ENCODE peak calls at places on chromosomes 7 and 10, in five cellular contexts. Z is mesendoderm, C is H1, V is IMR-90, H is neuronal stem cell. A is an unnamed sample.

GRCh38 chr10:83144461-83144860 is 994.8 kb upstream of the GHITM start:
- DNase-seq in Z (no peak), C (no peak), V (no peak), H (no peak), A (no peak)

GRCh38 chr10:90675621-90676020 is 182.2 kb downstream of the HTR7 start:
- DNase-seq in Z (no peak), C (no peak), V (peak), H (no peak), A (no peak)

GRCh38 chr7:53131697-53132096 is 96.3 kb downstream of the POM121L12 start:
- DNase-seq in Z (no peak), C (no peak), V (no peak), H (no peak), A (no peak)

GRCh38 chr7:1040790-1041189 is 3.6 kb upstream of the GPR146 start:
- DNase-seq in Z (no peak), C (no peak), V (peak), H (no peak), A (no peak)

GRCh38 chr7:127245582-127245981 is 7.2 kb downstream of the GRM8 start:
- DNase-seq in Z (no peak), C (no peak), V (no peak), H (no peak), A (no peak)

GRCh38 chr10:62614389-62615157 is 189.9 kb upstream of the ADO start:
- DNase-seq in Z (no peak), C (no peak), V (peak), H (no peak), A (no peak)

GRCh38 chr10:30169342-30169741 is 110.0 kb upstream of the JCAD start:
- DNase-seq in Z (no peak), C (no peak), V (no peak), H (no peak), A (no peak)

GRCh38 chr7:135447783-135448182 is 62.1 kb downstream of the CNOT4 start:
- DNase-seq in Z (no peak), C (no peak), V (no peak), H (no peak), A (no peak)

GRCh38 chr10:24727811-24728210 is 4.1 kb upstream of the ARHGAP21 start:
- DNase-seq in Z (peak), C (no peak), V (no peak), H (no peak), A (peak)

DNA sequence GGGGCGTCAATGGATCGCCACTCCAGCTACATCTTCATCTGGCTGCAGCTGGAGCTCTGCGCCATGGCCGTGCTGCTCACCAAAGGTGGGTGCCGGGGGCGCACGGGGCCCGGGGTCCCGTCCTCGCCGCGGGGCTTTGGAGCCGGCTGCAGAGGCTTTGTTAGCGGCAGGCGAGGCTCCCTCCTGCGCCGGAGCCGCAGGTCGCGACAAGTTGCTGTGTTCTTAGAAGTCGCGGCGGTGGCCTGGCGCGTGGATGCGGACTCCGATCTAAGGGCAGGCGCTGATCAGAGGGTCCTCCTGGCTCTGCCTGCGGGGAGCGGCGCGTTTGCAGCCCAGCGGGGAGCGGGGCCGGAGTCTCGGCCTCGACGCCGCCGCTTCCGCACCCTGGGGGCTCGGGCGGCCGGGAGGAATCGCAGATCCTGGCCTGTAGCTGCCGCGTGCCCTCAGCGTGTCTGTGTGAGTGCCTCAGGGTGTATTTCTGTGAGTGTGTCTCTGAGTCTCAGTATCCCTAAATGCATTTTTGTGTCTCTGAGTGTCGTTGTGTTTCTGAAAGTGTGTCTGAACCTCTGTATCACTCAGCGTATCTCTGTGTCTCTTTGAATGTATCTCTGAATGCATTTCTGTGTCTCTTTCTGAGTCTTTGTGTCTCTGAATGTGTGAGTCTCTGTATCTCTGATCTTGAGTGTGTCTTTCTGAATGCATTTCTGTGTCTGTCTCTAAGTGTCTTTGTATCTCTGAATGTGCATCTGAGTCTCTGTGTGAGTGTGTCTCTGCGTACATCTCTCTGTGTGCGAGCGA is 767 bp downstream of the BAMBI start:
- DNase-seq in Z (peak), C (peak), V (peak), H (no peak), A (peak)
- H4K8ac ChIP-seq in Z (no peak), C (peak), V (peak), H (no peak), A (no peak)

GRCh38 chr7:30800785-30801252 is 29.6 kb downstream of the MINDY4 start:
- DNase-seq in Z (peak), C (peak), V (peak), H (peak), A (peak)
- H4K8ac ChIP-seq in Z (no peak), C (no peak), V (no peak), H (no peak), A (no peak)

DNA sequence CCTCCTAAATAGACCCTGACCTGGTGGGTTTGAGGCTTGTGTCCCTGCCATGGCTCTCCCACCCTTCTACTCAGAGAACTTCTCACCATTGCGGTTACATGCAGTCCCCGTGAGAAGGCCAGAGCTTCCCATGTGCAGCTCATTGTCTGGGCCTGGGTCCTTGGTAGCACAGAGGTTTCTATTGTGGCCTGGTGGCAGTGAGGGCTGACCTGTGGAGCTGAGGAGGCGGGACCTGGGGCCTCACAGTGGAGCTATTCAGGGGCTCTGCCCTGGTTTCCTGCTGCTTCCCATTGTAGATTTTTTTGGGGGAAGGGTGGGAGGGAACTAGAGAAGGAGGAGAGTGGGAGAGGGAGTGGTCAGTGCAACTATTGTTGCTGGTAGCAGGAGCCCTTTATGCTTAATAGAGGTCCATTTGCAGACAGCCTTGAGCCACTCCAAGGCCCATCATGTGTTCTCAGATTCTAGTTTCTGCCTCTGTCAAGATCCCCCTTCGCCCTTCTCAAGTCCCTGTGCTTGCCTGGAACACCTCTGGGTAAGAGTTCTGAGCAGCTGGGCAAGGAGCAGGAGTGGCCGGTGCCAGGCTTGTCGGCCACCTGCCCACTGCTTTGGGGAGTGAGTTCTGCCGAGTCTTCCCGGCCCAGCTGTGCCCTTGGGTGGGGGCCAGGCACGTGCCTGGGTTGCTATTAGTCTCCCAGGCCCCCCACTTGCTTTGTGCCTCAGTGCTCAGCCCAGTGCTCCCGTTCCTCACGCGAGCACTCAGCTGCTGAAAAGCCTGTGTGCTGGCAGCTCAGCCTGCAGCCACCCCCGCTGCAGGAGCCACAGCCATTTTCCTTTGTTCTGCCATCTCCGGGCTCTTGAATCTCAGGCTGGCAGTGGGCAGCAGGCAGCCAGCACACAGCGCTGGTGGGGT is 10.7 kb downstream of the TSPAN14 start:
- DNase-seq in Z (peak), C (no peak), V (peak), H (peak), A (peak)
- H4K8ac ChIP-seq in Z (no peak), C (peak), V (peak), H (no peak), A (no peak)

GRCh38 chr10:78360284-78360683 is 326.6 kb downstream of the RPS24 start:
- DNase-seq in Z (no peak), C (no peak), V (no peak), H (no peak), A (no peak)
- H4K8ac ChIP-seq in Z (no peak), C (no peak), V (no peak), H (no peak), A (no peak)

GRCh38 chr10:77846718-77847311 is 79.7 kb downstream of the DLG5 start:
- DNase-seq in Z (peak), C (peak), V (peak), H (peak), A (peak)
- H4K8ac ChIP-seq in Z (no peak), C (no peak), V (peak), H (no peak), A (no peak)

GRCh38 chr10:97738616-97739015 is 1.7 kb downstream of the ZFYVE27 start:
- DNase-seq in Z (no peak), C (no peak), V (no peak), H (no peak), A (no peak)

GRCh38 chr10:97734021-97734420 is 2.9 kb upstream of the ZFYVE27 start:
- DNase-seq in Z (no peak), C (no peak), V (no peak), H (no peak), A (no peak)

GRCh38 chr10:97736902-97737769 is at the start of gene ZFYVE27:
- DNase-seq in Z (peak), C (peak), V (peak), H (peak), A (peak)

GRCh38 chr10:97737770-97738265 is 890 bp downstream of the ZFYVE27 start:
- DNase-seq in Z (no peak), C (no peak), V (peak), H (no peak), A (no peak)

DNA sequence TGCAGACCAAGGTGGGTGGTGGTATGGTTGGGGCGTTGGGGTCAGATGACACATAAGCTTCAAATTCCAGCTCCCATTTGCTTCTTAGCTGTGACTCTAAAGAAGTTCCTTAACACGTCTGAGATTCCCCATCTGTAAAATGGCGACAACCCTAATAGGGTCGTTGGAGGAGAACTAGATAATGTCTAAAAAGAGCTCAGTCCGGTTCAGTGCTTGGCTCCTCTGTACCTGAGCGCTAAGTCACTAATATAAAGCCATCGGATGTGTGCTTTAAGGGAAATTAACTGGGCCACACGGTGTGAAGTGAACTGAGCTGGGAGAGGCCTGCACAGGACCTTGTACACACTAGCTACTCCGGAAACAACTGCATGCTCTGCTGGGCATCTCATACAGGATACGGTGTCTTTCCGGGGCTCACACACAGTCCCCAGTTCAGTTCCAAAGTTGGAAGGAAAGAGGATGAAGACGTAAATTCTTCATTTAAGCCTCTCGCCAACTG is 476 bp upstream of the ZFYVE27 start:
- DNase-seq in Z (no peak), C (no peak), V (no peak), H (no peak), A (no peak)
- H4K8ac ChIP-seq in Z (no peak), C (peak), V (peak), H (no peak), A (no peak)

DNA sequence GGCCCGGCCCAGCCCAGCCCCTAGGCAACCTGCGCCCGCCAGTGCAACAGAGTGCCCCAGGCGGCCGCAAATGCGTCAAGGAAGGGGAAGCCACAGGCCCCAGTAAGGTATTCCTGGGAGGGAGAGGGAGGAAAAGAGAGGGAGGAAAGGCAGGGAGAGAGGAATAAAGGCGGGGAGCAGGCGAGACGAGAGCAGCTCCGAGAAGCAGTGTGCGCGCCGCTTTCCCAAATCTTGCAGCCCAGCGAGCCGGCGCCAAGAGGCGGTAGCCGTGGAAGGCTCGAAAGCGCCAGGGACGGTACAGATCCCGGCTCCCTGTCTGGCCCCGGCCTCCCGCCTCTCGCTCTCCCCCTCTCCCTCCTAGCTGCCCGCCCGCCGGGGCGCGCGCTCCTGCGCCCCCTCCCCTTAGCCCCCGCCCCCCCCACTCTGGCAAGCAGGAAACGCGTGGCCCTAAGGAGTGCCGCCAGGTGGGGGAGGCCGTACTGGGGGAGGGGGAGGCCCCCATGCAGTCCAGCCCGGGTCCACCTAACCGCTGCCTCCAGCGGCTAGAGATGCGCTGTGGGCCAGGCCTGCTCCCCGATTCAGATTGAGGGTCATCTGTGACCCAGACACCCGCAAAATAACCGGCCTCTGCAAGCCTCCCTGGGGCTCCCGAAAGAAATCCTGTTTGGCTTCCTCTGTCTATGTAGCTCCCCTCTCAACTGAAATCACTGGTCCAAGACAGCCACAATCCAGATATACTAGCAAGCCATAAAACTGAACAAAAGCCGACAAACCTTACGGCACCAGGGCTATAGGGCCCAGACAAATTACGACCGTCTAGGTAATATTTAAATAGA is 4.2 kb downstream of the HOXA10 start:
- DNase-seq in Z (peak), C (no peak), V (no peak), H (no peak), A (peak)
- H4K8ac ChIP-seq in Z (no peak), C (no peak), V (no peak), H (no peak), A (no peak)

A was measured in H9.